ENCODE peak calls at places on chromosomes 16 and 17, in four cellular contexts. Z is cardiac muscle cell, O is right lobe of liver, E is left ventricle myocardium inferior. R is an unnamed sample.
A peak's percentile ranks its signal among the peaks of the same experiment; 100 is the strongest.

GRCh38 chr16:23323224-23324030 is 21.3 kb downstream of the SCNN1B start:
- DNase-seq in Z (no peak), E (no peak), O (no peak), R (no peak)

GRCh38 chr17:57561072-57561861 is 183.8 kb downstream of the CCDC182 start:
- DNase-seq in O (no peak), Z (no peak), E (no peak), R (no peak)

GRCh38 chr17:2777242-2777867 is 18.9 kb upstream of the RAP1GAP2 start:
- DNase-seq in E (no peak), Z (no peak), O (no peak), R (no peak)

GRCh38 chr17:863880-864279 is 81.7 kb downstream of the MRM3 start:
- DNase-seq in Z (no peak), O (no peak), E (no peak), R (no peak)

GRCh38 chr17:41067281-41067680 is 1.6 kb upstream of the KRTAP2-4 start:
- DNase-seq in E (no peak), Z (no peak), O (no peak), R (no peak)

GRCh38 chr17:11996722-11997146 is 541 bp downstream of the ZNF18 start:
- DNase-seq in O (peak; percentile 69), E (no peak), Z (peak; percentile 53), R (no peak)

GRCh38 chr17:9158545-9159452 is 137.5 kb downstream of the NTN1 start:
- DNase-seq in E (no peak), Z (no peak), O (no peak), R (no peak)

GRCh38 chr16:19356024-19356952 is 61.4 kb upstream of the TMC5 start:
- DNase-seq in Z (no peak), O (no peak), E (no peak), R (no peak)

GRCh38 chr16:57531253-57531575 is 5.2 kb downstream of the CCDC102A start:
- DNase-seq in Z (no peak), E (no peak), O (peak; percentile 24), R (no peak)

GRCh38 chr16:67029249-67030096 is 524 bp downstream of the CBFB start:
- DNase-seq in Z (peak; percentile 51), E (peak; percentile 74), O (peak; percentile 73), R (peak; percentile 52)

GRCh38 chr17:1294157-1294717 is 14.8 kb downstream of the TRARG1 start:
- DNase-seq in E (no peak), O (no peak), Z (no peak), R (peak; percentile 79)

GRCh38 chr16:89155851-89156739 is 15.5 kb upstream of the CDH15 start:
- DNase-seq in O (no peak), E (no peak), Z (no peak), R (no peak)

GRCh38 chr16:56571525-56571924 is 6.7 kb downstream of the MT4 start:
- DNase-seq in O (no peak), E (no peak), Z (peak; percentile 25), R (no peak)

GRCh38 chr16:90019543-90020259 is 445 bp upstream of the DBNDD1 start:
- DNase-seq in E (no peak), Z (peak; percentile 65), O (no peak), R (peak; percentile 17)

GRCh38 chr17:55722742-55723487 is at the start of gene TMEM100:
- DNase-seq in Z (no peak), O (no peak), E (no peak), R (no peak)

GRCh38 chr17:559699-560378 is 154.8 kb downstream of the VPS53 start:
- DNase-seq in Z (no peak), O (no peak), E (peak; percentile 28), R (no peak)

GRCh38 chr16:8621221-8621571 is 302 bp upstream of the METTL22 start:
- DNase-seq in O (no peak), Z (no peak), E (no peak), R (no peak)

GRCh38 chr17:44556114-44556853 is 1.0 kb upstream of the FZD2 start:
- DNase-seq in O (no peak), E (peak; percentile 19), Z (peak; percentile 67), R (no peak)

GRCh38 chr16:89246903-89247733 is 29.6 kb downstream of the ZNF778 start:
- DNase-seq in Z (peak; percentile 95), E (peak; percentile 85), O (peak; percentile 95), R (peak; percentile 93)

GRCh38 chr17:57085448-57086068 is 512 bp downstream of the AKAP1 start:
- DNase-seq in E (peak; percentile 65), Z (peak; percentile 79), O (peak; percentile 95), R (peak; percentile 71)

GRCh38 chr17:17751489-17751995 is 70.3 kb downstream of the RAI1 start:
- DNase-seq in Z (no peak), E (no peak), O (no peak), R (peak; percentile 31)

GRCh38 chr16:89890200-89890599 is 16.8 kb downstream of the TCF25 start:
- DNase-seq in O (no peak), E (no peak), Z (no peak), R (no peak)

GRCh38 chr16:15885560-15886001 is 2.8 kb downstream of the CEP20 start:
- DNase-seq in O (no peak), E (no peak), Z (no peak), R (no peak)

GRCh38 chr16:52554334-52554733 is 7.4 kb upstream of the TOX3 start:
- DNase-seq in Z (no peak), O (no peak), E (no peak), R (no peak)

GRCh38 chr16:35188288-35189155 is 1729.1 kb downstream of the TP53TG3F start:
- DNase-seq in E (no peak), Z (no peak), O (peak; percentile 62), R (no peak)

GRCh38 chr17:71966459-71967313 is 154.1 kb upstream of the SOX9 start:
- DNase-seq in E (peak; percentile 27), O (no peak), Z (no peak), R (no peak)

GRCh38 chr17:80947200-80947940 is 44.3 kb upstream of the CHMP6 start:
- DNase-seq in O (no peak), Z (no peak), E (peak; percentile 7), R (peak; percentile 37)

DNA sequence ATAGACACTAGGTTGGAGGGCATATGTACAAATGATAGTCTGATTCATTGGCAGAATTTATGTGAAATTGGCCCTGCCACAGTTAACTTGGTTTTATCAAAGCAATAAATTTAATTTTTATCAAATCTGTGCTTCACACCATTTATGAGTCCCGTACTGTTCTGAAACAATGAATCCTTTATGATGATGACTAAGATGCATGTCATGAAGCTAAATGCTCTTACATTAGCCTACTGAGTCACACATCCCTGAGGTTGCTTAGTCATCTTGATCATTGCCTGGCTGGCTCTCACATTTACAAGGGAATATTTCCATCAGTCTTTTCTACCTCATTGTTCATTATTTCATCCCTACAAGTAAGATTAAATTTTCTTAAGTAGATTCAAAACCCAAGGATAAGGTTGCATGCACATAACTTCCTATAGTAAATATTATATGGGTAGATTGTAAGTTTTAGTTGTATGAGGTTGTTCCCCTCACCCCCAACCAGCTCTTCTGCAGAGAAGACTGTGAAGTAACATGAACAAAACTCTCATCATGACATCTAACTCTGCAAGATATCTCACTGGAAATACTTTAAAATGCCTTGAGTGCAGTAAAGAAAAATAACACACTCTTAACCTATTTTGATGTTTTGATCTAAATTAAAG is 170.7 kb downstream of the CYB561 start:
- DNase-seq in E (no peak), O (no peak), Z (no peak), R (no peak)
- H3K27ac ChIP-seq in E (peak overlapping the region; percentile 47), O (no peak overlapping the region), Z (no peak overlapping the region), R (no peak overlapping the region)

DNA sequence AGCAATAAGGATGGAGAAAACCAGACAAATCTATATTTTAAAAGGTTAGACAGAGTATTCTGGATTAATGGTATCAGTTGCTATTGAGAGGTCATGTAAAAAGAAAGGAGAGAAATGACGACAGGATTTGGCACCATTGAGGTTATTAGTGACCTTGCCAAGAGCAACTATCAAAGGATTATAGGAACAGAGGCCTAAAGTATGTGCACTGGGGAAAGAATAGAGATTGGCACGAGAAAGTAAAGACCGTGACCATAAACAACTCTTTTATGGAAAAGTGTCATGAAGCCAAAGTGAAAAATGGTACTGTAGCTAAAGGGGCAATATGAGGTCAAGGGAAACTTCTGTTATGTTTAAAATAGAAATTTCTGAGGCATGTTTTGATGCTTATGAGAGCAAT is 115.2 kb upstream of the KIF2B start:
- DNase-seq in E (no peak), Z (no peak), O (no peak), R (no peak)
- H3K4me1 ChIP-seq in E (no peaks in the 10 kb centered on the region), Z (peaks cover 9% of the 10 kb centered on the region), O (no peaks in the 10 kb centered on the region), R (no peaks in the 10 kb centered on the region)

DNA sequence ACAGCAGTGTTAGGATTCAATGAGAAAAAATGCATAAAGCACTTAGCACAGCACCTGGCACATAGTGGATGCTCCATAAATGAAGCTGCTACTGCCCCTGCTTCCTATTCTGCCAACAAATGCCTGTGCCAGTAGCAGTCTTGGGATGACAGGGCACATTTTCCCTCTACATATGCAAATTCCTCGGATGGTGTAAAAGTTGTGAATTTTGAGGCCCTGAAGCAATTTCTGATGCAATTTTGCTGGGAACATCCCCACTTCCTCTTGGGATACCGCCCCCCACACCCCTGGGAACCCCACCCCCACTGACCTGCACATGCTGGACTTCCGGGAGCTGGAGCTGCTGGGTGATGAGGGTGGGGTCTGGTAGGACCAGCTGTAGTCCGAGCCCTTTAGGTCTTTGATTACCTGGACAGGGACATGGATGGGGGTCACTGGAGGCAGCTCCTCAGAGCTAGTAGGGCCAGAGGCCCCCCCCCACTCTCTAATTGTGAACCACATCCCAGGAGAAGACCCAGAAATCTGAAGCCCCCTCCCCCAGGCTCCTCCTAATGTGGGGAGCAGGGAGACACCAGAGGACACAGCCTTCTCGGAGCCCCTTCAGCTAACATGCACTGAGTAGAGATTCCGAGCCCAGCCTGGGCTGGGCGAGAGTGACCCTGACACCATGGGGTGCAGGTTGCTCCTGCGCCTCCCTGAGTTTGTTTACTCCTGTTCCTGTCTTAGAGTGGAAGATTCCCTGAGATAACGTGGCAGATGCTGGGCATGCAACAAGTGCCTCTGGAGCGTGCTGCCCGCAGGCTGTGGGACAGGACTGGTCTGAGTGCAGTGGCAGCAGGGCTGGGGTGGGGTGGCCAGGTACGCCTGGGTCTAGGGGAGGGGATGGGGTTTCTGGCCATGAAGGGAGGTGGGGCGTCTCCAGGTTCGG is 9.0 kb downstream of the MTSS2 start:
- DNase-seq in E (no peak), Z (no peak), O (no peak), R (no peak)
- H3K27ac ChIP-seq in E (peak overlapping the region; percentile 52), Z (no peak overlapping the region), O (no peak overlapping the region), R (no peak overlapping the region)

DNA sequence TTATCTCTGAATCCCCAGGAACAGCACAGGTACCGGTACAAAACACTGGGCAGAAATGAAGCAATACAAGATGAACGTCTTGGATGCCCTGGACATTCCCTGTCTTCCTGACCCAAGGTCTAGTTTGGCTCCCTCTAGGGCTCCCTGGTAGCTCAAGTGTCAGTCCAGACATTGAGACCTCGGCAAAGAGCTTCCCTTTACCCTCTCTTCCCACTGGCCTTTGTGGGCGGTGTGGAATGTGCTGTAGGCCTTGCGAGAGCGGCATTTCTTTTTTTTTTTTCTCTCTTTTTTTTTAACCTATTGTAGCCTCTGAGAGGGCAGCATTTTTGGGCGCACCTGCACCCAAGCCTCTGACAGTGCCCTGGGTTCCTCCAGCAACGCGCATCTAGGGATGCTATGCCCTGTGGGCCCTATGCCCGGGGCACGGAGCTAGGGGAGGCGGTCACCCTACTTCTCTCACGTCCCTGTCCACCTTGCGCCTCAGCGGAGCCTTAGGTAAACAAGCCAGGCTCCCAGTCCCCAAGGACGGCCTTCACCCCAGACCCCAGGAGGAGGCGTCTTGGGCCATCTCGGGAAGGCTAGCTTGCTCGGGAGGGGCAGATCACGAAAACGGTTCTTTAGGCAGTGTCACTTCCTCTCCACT is 1.2 kb upstream of the NFATC3 start:
- DNase-seq in Z (peak; percentile 28), E (no peak), O (no peak), R (no peak)
- H3K4me1 ChIP-seq in Z (peaks cover 20% of the 10 kb centered on the region), E (peaks cover 93% of the 10 kb centered on the region), O (peaks cover 55% of the 10 kb centered on the region), R (peaks cover 74% of the 10 kb centered on the region)